ENCODE peak calls at places on chromosomes 13 and 19, in seven cellular contexts. One of them, this sample, is unnamed.

GRCh38 chr13:61413572-61413971 is 2.1 kb downstream of the PCDH20 start:
- DNase-seq in K562: no peak
- DNase-seq in NB4: no peak
- DNase-seq in thoracic aorta: no peak
- DNase-seq in AG09309: no peak
- DNase-seq in cardiac muscle cell: no peak
- DNase-seq in CD4-positive, alpha-beta T cell: no peak
- DNase-seq in this sample: no peak

GRCh38 chr19:58479736-58480480 is 3.8 kb downstream of the ZNF446 start:
- DNase-seq in K562: no peak
- DNase-seq in AG09309: no peak
- DNase-seq in cardiac muscle cell: no peak
- DNase-seq in NB4: no peak
- DNase-seq in thoracic aorta: no peak
- DNase-seq in CD4-positive, alpha-beta T cell: no peak
- DNase-seq in this sample: no peak

GRCh38 chr13:74770361-74770760 is 636.2 kb upstream of the KLF12 start:
- DNase-seq in NB4: no peak
- DNase-seq in cardiac muscle cell: peak; percentile 91
- DNase-seq in AG09309: peak; percentile 87
- DNase-seq in K562: no peak
- DNase-seq in CD4-positive, alpha-beta T cell: no peak
- DNase-seq in thoracic aorta: no peak
- DNase-seq in this sample: no peak

GRCh38 chr19:46069841-46070341 is 29.1 kb upstream of the IGFL4 start:
- DNase-seq in AG09309: peak; percentile 39
- DNase-seq in NB4: no peak
- DNase-seq in cardiac muscle cell: peak; percentile 95
- DNase-seq in thoracic aorta: no peak
- DNase-seq in CD4-positive, alpha-beta T cell: no peak
- DNase-seq in K562: no peak
- DNase-seq in this sample: no peak

GRCh38 chr13:111184685-111185401 is 69.7 kb downstream of the ARHGEF7 start:
- DNase-seq in K562: no peak
- DNase-seq in CD4-positive, alpha-beta T cell: peak; percentile 22
- DNase-seq in thoracic aorta: no peak
- DNase-seq in cardiac muscle cell: peak; percentile 22
- DNase-seq in NB4: peak; percentile 83
- DNase-seq in AG09309: no peak
- DNase-seq in this sample: peak; percentile 70

GRCh38 chr19:7872306-7873204 is 1.6 kb downstream of the PRR36 start:
- DNase-seq in AG09309: no peak
- DNase-seq in K562: no peak
- DNase-seq in cardiac muscle cell: no peak
- DNase-seq in NB4: no peak
- DNase-seq in thoracic aorta: no peak
- DNase-seq in CD4-positive, alpha-beta T cell: no peak
- DNase-seq in this sample: no peak

GRCh38 chr13:25136872-25137623 is 35.0 kb downstream of the AMER2 start:
- DNase-seq in NB4: no peak
- DNase-seq in K562: no peak
- DNase-seq in CD4-positive, alpha-beta T cell: no peak
- DNase-seq in cardiac muscle cell: no peak
- DNase-seq in AG09309: no peak
- DNase-seq in thoracic aorta: no peak
- DNase-seq in this sample: no peak

GRCh38 chr13:36549771-36550170 is 117.5 kb downstream of the CCNA1 start:
- DNase-seq in K562: no peak
- DNase-seq in CD4-positive, alpha-beta T cell: no peak
- DNase-seq in AG09309: no peak
- DNase-seq in thoracic aorta: no peak
- DNase-seq in cardiac muscle cell: peak; percentile 27
- DNase-seq in NB4: peak; percentile 9
- DNase-seq in this sample: no peak

GRCh38 chr19:15292847-15293582 is 39.3 kb downstream of the BRD4 start:
- DNase-seq in K562: no peak
- DNase-seq in NB4: no peak
- DNase-seq in cardiac muscle cell: peak; percentile 54
- DNase-seq in AG09309: no peak
- DNase-seq in thoracic aorta: no peak
- DNase-seq in CD4-positive, alpha-beta T cell: no peak
- DNase-seq in this sample: peak; percentile 34

GRCh38 chr13:85148009-85148408 is 651.2 kb downstream of the SLITRK6 start:
- DNase-seq in AG09309: no peak
- DNase-seq in thoracic aorta: no peak
- DNase-seq in NB4: no peak
- DNase-seq in cardiac muscle cell: peak; percentile 11
- DNase-seq in CD4-positive, alpha-beta T cell: no peak
- DNase-seq in K562: no peak
- DNase-seq in this sample: no peak

GRCh38 chr13:25214371-25215252 is 42.5 kb upstream of the AMER2 start:
- DNase-seq in NB4: no peak
- DNase-seq in AG09309: peak; percentile 14
- DNase-seq in CD4-positive, alpha-beta T cell: no peak
- DNase-seq in thoracic aorta: no peak
- DNase-seq in K562: no peak
- DNase-seq in cardiac muscle cell: peak; percentile 40
- DNase-seq in this sample: no peak

GRCh38 chr13:76879211-76879875 is 6.9 kb downstream of the KCTD12 start:
- DNase-seq in thoracic aorta: peak; percentile 47
- DNase-seq in NB4: peak; percentile 97
- DNase-seq in K562: no peak
- DNase-seq in cardiac muscle cell: peak; percentile 93
- DNase-seq in CD4-positive, alpha-beta T cell: peak; percentile 56
- DNase-seq in AG09309: peak; percentile 79
- DNase-seq in this sample: peak; percentile 82

GRCh38 chr19:19385900-19386339 is 19.6 kb upstream of the GATAD2A start:
- DNase-seq in cardiac muscle cell: no peak
- DNase-seq in CD4-positive, alpha-beta T cell: peak; percentile 52
- DNase-seq in NB4: peak; percentile 83
- DNase-seq in AG09309: no peak
- DNase-seq in thoracic aorta: no peak
- DNase-seq in K562: no peak
- DNase-seq in this sample: peak; percentile 75

GRCh38 chr19:29660835-29661234 is 4.4 kb upstream of the PLEKHF1 start:
- DNase-seq in thoracic aorta: no peak
- DNase-seq in NB4: no peak
- DNase-seq in CD4-positive, alpha-beta T cell: no peak
- DNase-seq in K562: peak; percentile 72
- DNase-seq in cardiac muscle cell: peak; percentile 33
- DNase-seq in AG09309: no peak
- DNase-seq in this sample: peak; percentile 88

GRCh38 chr13:35501721-35502235 is 25.3 kb upstream of the MAB21L1 start:
- DNase-seq in NB4: no peak
- DNase-seq in cardiac muscle cell: no peak
- DNase-seq in K562: no peak
- DNase-seq in AG09309: no peak
- DNase-seq in thoracic aorta: no peak
- DNase-seq in CD4-positive, alpha-beta T cell: no peak
- DNase-seq in this sample: no peak

GRCh38 chr13:24075137-24075975 is 85.2 kb upstream of the SPATA13 start:
- DNase-seq in thoracic aorta: no peak
- DNase-seq in cardiac muscle cell: no peak
- DNase-seq in CD4-positive, alpha-beta T cell: no peak
- DNase-seq in NB4: no peak
- DNase-seq in AG09309: no peak
- DNase-seq in K562: no peak
- DNase-seq in this sample: no peak

GRCh38 chr19:23312515-23312914 is 62.3 kb upstream of the ZNF724 start:
- DNase-seq in thoracic aorta: no peak
- DNase-seq in CD4-positive, alpha-beta T cell: no peak
- DNase-seq in AG09309: no peak
- DNase-seq in K562: no peak
- DNase-seq in cardiac muscle cell: no peak
- DNase-seq in NB4: no peak
- DNase-seq in this sample: no peak

GRCh38 chr19:19447536-19448237 is 42.2 kb downstream of the GATAD2A start:
- DNase-seq in NB4: peak; percentile 31
- DNase-seq in K562: no peak
- DNase-seq in cardiac muscle cell: no peak
- DNase-seq in AG09309: no peak
- DNase-seq in thoracic aorta: no peak
- DNase-seq in CD4-positive, alpha-beta T cell: no peak
- DNase-seq in this sample: peak; percentile 70

GRCh38 chr13:41289463-41289881 is 21.6 kb upstream of the NAA16 start:
- DNase-seq in K562: no peak
- DNase-seq in CD4-positive, alpha-beta T cell: no peak
- DNase-seq in NB4: peak; percentile 81
- DNase-seq in thoracic aorta: no peak
- DNase-seq in AG09309: no peak
- DNase-seq in cardiac muscle cell: no peak
- DNase-seq in this sample: no peak

GRCh38 chr19:28883241-28883693 is 329.7 kb downstream of the UQCRFS1 start:
- DNase-seq in AG09309: no peak
- DNase-seq in CD4-positive, alpha-beta T cell: no peak
- DNase-seq in cardiac muscle cell: peak; percentile 40
- DNase-seq in NB4: no peak
- DNase-seq in K562: no peak
- DNase-seq in thoracic aorta: no peak
- DNase-seq in this sample: no peak

GRCh38 chr13:49064459-49064858 is 88.7 kb downstream of the FNDC3A start:
- DNase-seq in CD4-positive, alpha-beta T cell: no peak
- DNase-seq in cardiac muscle cell: no peak
- DNase-seq in AG09309: no peak
- DNase-seq in K562: peak; percentile 6
- DNase-seq in thoracic aorta: no peak
- DNase-seq in NB4: no peak
- DNase-seq in this sample: no peak

GRCh38 chr19:1245884-1246816 is 2.2 kb upstream of the MIDN start:
- DNase-seq in NB4: no peak
- DNase-seq in cardiac muscle cell: no peak
- DNase-seq in K562: no peak
- DNase-seq in CD4-positive, alpha-beta T cell: no peak
- DNase-seq in thoracic aorta: no peak
- DNase-seq in AG09309: no peak
- DNase-seq in this sample: no peak

GRCh38 chr13:97948041-97948440 is 5.4 kb upstream of the IPO5 start:
- DNase-seq in cardiac muscle cell: no peak
- DNase-seq in AG09309: no peak
- DNase-seq in K562: no peak
- DNase-seq in thoracic aorta: no peak
- DNase-seq in CD4-positive, alpha-beta T cell: no peak
- DNase-seq in NB4: no peak
- DNase-seq in this sample: no peak

GRCh38 chr19:49514151-49514550 is 1.7 kb downstream of the FCGRT start:
- DNase-seq in K562: no peak
- DNase-seq in cardiac muscle cell: no peak
- DNase-seq in NB4: no peak
- DNase-seq in thoracic aorta: no peak
- DNase-seq in AG09309: no peak
- DNase-seq in CD4-positive, alpha-beta T cell: no peak
- DNase-seq in this sample: no peak

GRCh38 chr13:30191491-30192100 is 115.8 kb downstream of the KATNAL1 start:
- DNase-seq in AG09309: no peak
- DNase-seq in NB4: peak; percentile 19
- DNase-seq in K562: no peak
- DNase-seq in CD4-positive, alpha-beta T cell: no peak
- DNase-seq in cardiac muscle cell: no peak
- DNase-seq in thoracic aorta: no peak
- DNase-seq in this sample: no peak

DNA sequence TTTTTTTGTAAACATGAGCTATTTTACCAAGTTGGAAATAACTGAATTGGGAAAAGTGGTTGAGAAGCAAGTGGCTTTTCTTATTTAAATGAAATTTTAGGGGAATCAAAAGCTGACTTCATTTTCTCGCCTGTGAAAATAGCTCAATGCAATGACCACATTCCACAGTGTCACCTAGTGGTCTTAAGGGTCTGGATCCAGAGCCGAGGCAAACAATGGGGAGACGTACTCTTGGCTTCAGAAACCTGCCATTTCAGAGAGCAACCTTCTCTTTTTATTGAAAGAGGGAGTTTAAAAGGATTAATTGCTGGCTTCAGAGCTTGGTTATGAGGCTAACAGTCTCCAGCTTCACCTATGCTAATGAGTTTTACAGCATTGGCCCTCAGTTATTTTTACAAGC is 39.7 kb upstream of the RXFP2 start:
- DNase-seq in CD4-positive, alpha-beta T cell: no peak
- DNase-seq in cardiac muscle cell: peak; percentile 43
- DNase-seq in thoracic aorta: no peak
- DNase-seq in AG09309: no peak
- DNase-seq in K562: no peak
- DNase-seq in NB4: peak; percentile 18
- DNase-seq in this sample: no peak
- TF ChIP-seq CTCF in CD4-positive, alpha-beta T cell: no peak
- TF ChIP-seq CTCF in cardiac muscle cell: peak; percentile 48
- TF ChIP-seq CTCF in thoracic aorta: no peak
- TF ChIP-seq CTCF in AG09309: peak; percentile 32
- TF ChIP-seq CTCF in K562: no peak
- TF ChIP-seq CTCF in NB4: peak; percentile 28
- TF ChIP-seq CTCF in this sample: no peak

GRCh38 chr19:13981988-13982501 is 24.1 kb downstream of the RFX1 start:
- DNase-seq in AG09309: no peak
- DNase-seq in cardiac muscle cell: no peak
- DNase-seq in thoracic aorta: no peak
- DNase-seq in CD4-positive, alpha-beta T cell: no peak
- DNase-seq in NB4: no peak
- DNase-seq in K562: no peak
- DNase-seq in this sample: no peak
- TF ChIP-seq CTCF in AG09309: no peak
- TF ChIP-seq CTCF in cardiac muscle cell: no peak
- TF ChIP-seq CTCF in thoracic aorta: no peak
- TF ChIP-seq CTCF in CD4-positive, alpha-beta T cell: no peak
- TF ChIP-seq CTCF in NB4: no peak
- TF ChIP-seq CTCF in K562: no peak
- TF ChIP-seq CTCF in this sample: no peak

GRCh38 chr19:13234518-13234917 is 84.3 kb downstream of the IER2 start:
- DNase-seq in K562: peak; percentile 88
- DNase-seq in CD4-positive, alpha-beta T cell: peak; percentile 54
- DNase-seq in thoracic aorta: no peak
- DNase-seq in AG09309: no peak
- DNase-seq in NB4: peak; percentile 72
- DNase-seq in cardiac muscle cell: peak; percentile 41
- DNase-seq in this sample: peak; percentile 87
- TF ChIP-seq CTCF in K562: peak; percentile 99
- TF ChIP-seq CTCF in CD4-positive, alpha-beta T cell: peak; percentile 77
- TF ChIP-seq CTCF in thoracic aorta: peak; percentile 27
- TF ChIP-seq CTCF in AG09309: peak; percentile 36
- TF ChIP-seq CTCF in NB4: peak; percentile 80
- TF ChIP-seq CTCF in cardiac muscle cell: peak; percentile 55
- TF ChIP-seq CTCF in this sample: peak; percentile 91

DNA sequence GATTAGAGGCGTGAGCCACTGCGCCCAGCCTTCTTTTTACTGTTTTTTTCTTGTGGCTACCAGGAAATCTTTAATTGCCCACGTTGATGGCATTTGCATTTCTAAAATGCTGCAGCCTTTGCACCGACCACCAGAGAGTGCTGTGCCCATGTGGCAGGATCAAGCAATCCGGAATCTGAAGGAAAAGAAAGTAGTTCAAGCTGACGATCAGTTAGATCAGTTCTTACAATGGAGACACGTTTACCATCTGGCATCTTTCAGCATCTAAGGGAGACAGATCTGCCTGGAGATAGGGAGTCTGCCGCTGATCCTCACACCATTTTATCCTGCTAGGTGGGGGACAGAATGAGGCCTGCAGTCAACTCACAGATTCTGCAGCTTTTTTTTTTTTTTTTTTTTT is 19.9 kb downstream of the TINCR start:
- DNase-seq in cardiac muscle cell: peak; percentile 62
- DNase-seq in K562: peak; percentile 55
- DNase-seq in CD4-positive, alpha-beta T cell: no peak
- DNase-seq in thoracic aorta: no peak
- DNase-seq in NB4: peak; percentile 61
- DNase-seq in AG09309: no peak
- DNase-seq in this sample: peak; percentile 63
- TF ChIP-seq CTCF in cardiac muscle cell: peak; percentile 70
- TF ChIP-seq CTCF in K562: peak; percentile 77
- TF ChIP-seq CTCF in CD4-positive, alpha-beta T cell: no peak
- TF ChIP-seq CTCF in thoracic aorta: no peak
- TF ChIP-seq CTCF in NB4: peak; percentile 70
- TF ChIP-seq CTCF in AG09309: peak; percentile 65
- TF ChIP-seq CTCF in this sample: peak; percentile 57